ENCODE peak calls at places on chromosomes 6 and 20, in five cellular contexts. One of them, this sample, is unnamed.

GRCh38 chr20:59618131-59618530 is 13.8 kb downstream of the PHACTR3 start:
- DNase-seq in BJ: no peak
- DNase-seq in body of pancreas: no peak
- DNase-seq in lower lobe of right lung: no peak
- DNase-seq in OCI-LY7: no peak
- DNase-seq in this sample: no peak

GRCh38 chr6:159398633-159399032 is 229.4 kb downstream of the FNDC1 start:
- DNase-seq in OCI-LY7: peak; percentile 13
- DNase-seq in body of pancreas: no peak
- DNase-seq in BJ: no peak
- DNase-seq in lower lobe of right lung: no peak
- DNase-seq in this sample: no peak

GRCh38 chr20:8213270-8213669 is 81.2 kb downstream of the PLCB1 start:
- DNase-seq in OCI-LY7: no peak
- DNase-seq in BJ: no peak
- DNase-seq in lower lobe of right lung: no peak
- DNase-seq in body of pancreas: no peak
- DNase-seq in this sample: no peak

GRCh38 chr6:124002377-124003081 is 198.9 kb downstream of the NKAIN2 start:
- DNase-seq in OCI-LY7: no peak
- DNase-seq in body of pancreas: no peak
- DNase-seq in lower lobe of right lung: no peak
- DNase-seq in BJ: no peak
- DNase-seq in this sample: no peak

GRCh38 chr6:50249493-50249892 is 199.8 kb upstream of the DEFB112 start:
- DNase-seq in BJ: no peak
- DNase-seq in body of pancreas: no peak
- DNase-seq in OCI-LY7: no peak
- DNase-seq in lower lobe of right lung: no peak
- DNase-seq in this sample: no peak

GRCh38 chr6:77092971-77093370 is 370.3 kb downstream of the HTR1B start:
- DNase-seq in BJ: peak; percentile 88
- DNase-seq in lower lobe of right lung: no peak
- DNase-seq in body of pancreas: no peak
- DNase-seq in OCI-LY7: no peak
- DNase-seq in this sample: peak; percentile 21

GRCh38 chr6:116929825-116930224 is 52.8 kb downstream of the RFX6 start:
- DNase-seq in OCI-LY7: no peak
- DNase-seq in lower lobe of right lung: no peak
- DNase-seq in body of pancreas: no peak
- DNase-seq in BJ: no peak
- DNase-seq in this sample: no peak

GRCh38 chr6:129750390-129750789 is 40.4 kb upstream of the ARHGAP18 start:
- DNase-seq in OCI-LY7: no peak
- DNase-seq in body of pancreas: no peak
- DNase-seq in lower lobe of right lung: no peak
- DNase-seq in BJ: no peak
- DNase-seq in this sample: no peak

GRCh38 chr6:31657406-31658157 is 1.9 kb downstream of the APOM start:
- DNase-seq in OCI-LY7: no peak
- DNase-seq in body of pancreas: no peak
- DNase-seq in BJ: no peak
- DNase-seq in lower lobe of right lung: no peak
- DNase-seq in this sample: no peak

GRCh38 chr6:83389606-83390005 is 41.2 kb downstream of the ME1 start:
- DNase-seq in lower lobe of right lung: no peak
- DNase-seq in BJ: no peak
- DNase-seq in body of pancreas: no peak
- DNase-seq in OCI-LY7: no peak
- DNase-seq in this sample: no peak

GRCh38 chr20:47319517-47320252 is 36.8 kb downstream of the ZMYND8 start:
- DNase-seq in body of pancreas: peak; percentile 76
- DNase-seq in OCI-LY7: no peak
- DNase-seq in lower lobe of right lung: peak; percentile 81
- DNase-seq in BJ: no peak
- DNase-seq in this sample: peak; percentile 78

GRCh38 chr6:73308712-73309533 is 45.2 kb downstream of the DPPA5 start:
- DNase-seq in lower lobe of right lung: no peak
- DNase-seq in OCI-LY7: peak; percentile 61
- DNase-seq in body of pancreas: no peak
- DNase-seq in BJ: no peak
- DNase-seq in this sample: no peak

GRCh38 chr6:8082954-8083858 is 19.0 kb upstream of the BLOC1S5 start:
- DNase-seq in OCI-LY7: no peak
- DNase-seq in BJ: peak; percentile 83
- DNase-seq in lower lobe of right lung: no peak
- DNase-seq in body of pancreas: peak; percentile 35
- DNase-seq in this sample: peak; percentile 76

GRCh38 chr20:62314711-62315302 is 12.0 kb downstream of the ADRM1 start:
- DNase-seq in BJ: no peak
- DNase-seq in lower lobe of right lung: no peak
- DNase-seq in body of pancreas: no peak
- DNase-seq in OCI-LY7: no peak
- DNase-seq in this sample: no peak

GRCh38 chr20:20553534-20553933 is 158.9 kb downstream of the RALGAPA2 start:
- DNase-seq in lower lobe of right lung: no peak
- DNase-seq in body of pancreas: no peak
- DNase-seq in BJ: no peak
- DNase-seq in OCI-LY7: no peak
- DNase-seq in this sample: no peak

GRCh38 chr6:118283759-118284158 is 264.3 kb upstream of the PLN start:
- DNase-seq in body of pancreas: peak; percentile 54
- DNase-seq in lower lobe of right lung: no peak
- DNase-seq in OCI-LY7: peak; percentile 52
- DNase-seq in BJ: peak; percentile 6
- DNase-seq in this sample: no peak

GRCh38 chr6:154445417-154445816 is 65.1 kb downstream of the CNKSR3 start:
- DNase-seq in OCI-LY7: no peak
- DNase-seq in BJ: no peak
- DNase-seq in body of pancreas: no peak
- DNase-seq in lower lobe of right lung: no peak
- DNase-seq in this sample: no peak

GRCh38 chr6:91447530-91447929 is 860.7 kb upstream of the MAP3K7 start:
- DNase-seq in OCI-LY7: no peak
- DNase-seq in lower lobe of right lung: no peak
- DNase-seq in body of pancreas: no peak
- DNase-seq in BJ: no peak
- DNase-seq in this sample: no peak

GRCh38 chr20:62618622-62619529 is 23.4 kb upstream of the SLCO4A1 start:
- DNase-seq in body of pancreas: no peak
- DNase-seq in OCI-LY7: peak; percentile 56
- DNase-seq in BJ: no peak
- DNase-seq in lower lobe of right lung: no peak
- DNase-seq in this sample: no peak

GRCh38 chr20:63007722-63008488 is 1.1 kb upstream of the BHLHE23 start:
- DNase-seq in BJ: no peak
- DNase-seq in lower lobe of right lung: no peak
- DNase-seq in OCI-LY7: no peak
- DNase-seq in body of pancreas: no peak
- DNase-seq in this sample: no peak

GRCh38 chr6:16769131-16769985 is 8.1 kb upstream of the ATXN1 start:
- DNase-seq in lower lobe of right lung: no peak
- DNase-seq in body of pancreas: no peak
- DNase-seq in BJ: peak; percentile 66
- DNase-seq in OCI-LY7: no peak
- DNase-seq in this sample: no peak

GRCh38 chr20:33783256-33783655 is 27.9 kb upstream of the CHMP4B start:
- DNase-seq in body of pancreas: no peak
- DNase-seq in lower lobe of right lung: no peak
- DNase-seq in OCI-LY7: no peak
- DNase-seq in BJ: no peak
- DNase-seq in this sample: no peak

GRCh38 chr6:127518710-127519468 is at the start of gene MTCL3:
- DNase-seq in OCI-LY7: no peak
- DNase-seq in body of pancreas: no peak
- DNase-seq in lower lobe of right lung: no peak
- DNase-seq in BJ: no peak
- DNase-seq in this sample: peak; percentile 32

GRCh38 chr6:117496383-117496990 is 14.0 kb downstream of the DCBLD1 start:
- DNase-seq in body of pancreas: no peak
- DNase-seq in OCI-LY7: no peak
- DNase-seq in BJ: peak; percentile 37
- DNase-seq in lower lobe of right lung: no peak
- DNase-seq in this sample: peak; percentile 82

GRCh38 chr6:33426590-33427563 is 7.0 kb downstream of the SYNGAP1 start:
- DNase-seq in body of pancreas: no peak
- DNase-seq in lower lobe of right lung: no peak
- DNase-seq in OCI-LY7: peak; percentile 24
- DNase-seq in BJ: no peak
- DNase-seq in this sample: no peak

GRCh38 chr6:164266851-164267250 is 852.3 kb downstream of the QKI start:
- DNase-seq in OCI-LY7: no peak
- DNase-seq in lower lobe of right lung: no peak
- DNase-seq in body of pancreas: no peak
- DNase-seq in BJ: no peak
- DNase-seq in this sample: no peak

GRCh38 chr6:11535801-11536230 is 1.7 kb upstream of the TMEM170B start:
- DNase-seq in BJ: no peak
- DNase-seq in lower lobe of right lung: no peak
- DNase-seq in OCI-LY7: no peak
- DNase-seq in body of pancreas: peak; percentile 59
- DNase-seq in this sample: no peak

GRCh38 chr6:11538049-11538798 is 675 bp downstream of the TMEM170B start:
- DNase-seq in body of pancreas: peak; percentile 41
- DNase-seq in lower lobe of right lung: peak; percentile 64
- DNase-seq in OCI-LY7: peak; percentile 30
- DNase-seq in BJ: no peak
- DNase-seq in this sample: no peak

GRCh38 chr6:11537229-11538048 is at the start of gene TMEM170B:
- DNase-seq in BJ: peak; percentile 54
- DNase-seq in body of pancreas: peak; percentile 93
- DNase-seq in OCI-LY7: peak; percentile 94
- DNase-seq in lower lobe of right lung: peak; percentile 95
- DNase-seq in this sample: peak; percentile 41

GRCh38 chr6:11538799-11539468 is 1.4 kb downstream of the TMEM170B start:
- DNase-seq in body of pancreas: no peak
- DNase-seq in BJ: no peak
- DNase-seq in OCI-LY7: peak; percentile 11
- DNase-seq in lower lobe of right lung: no peak
- DNase-seq in this sample: no peak

DNA sequence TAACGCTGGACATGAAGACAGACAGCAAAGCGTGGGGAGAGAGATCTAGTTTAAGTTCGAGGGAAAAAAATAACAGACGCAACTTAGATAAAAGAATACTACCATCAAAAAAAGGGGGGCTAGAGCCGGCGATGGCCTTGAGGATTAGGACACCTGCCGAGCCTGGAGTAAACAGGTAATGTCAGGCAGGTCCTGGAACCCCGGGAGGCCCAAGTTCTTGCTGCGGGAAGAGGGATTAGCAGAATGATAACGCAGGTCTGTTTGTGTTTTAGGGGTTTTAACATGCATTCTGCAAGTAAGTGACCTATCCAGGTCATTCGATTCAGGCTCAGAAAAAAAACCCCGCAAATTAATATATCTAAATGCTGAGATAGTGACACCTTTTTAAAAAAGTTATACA is 754 bp upstream of the TMEM170B start:
- DNase-seq in BJ: no peak
- DNase-seq in lower lobe of right lung: peak; percentile 46
- DNase-seq in OCI-LY7: peak; percentile 13
- DNase-seq in body of pancreas: peak; percentile 24
- DNase-seq in this sample: no peak
- H3K4me3 ChIP-seq in BJ: peak overlapping the region; percentile 73
- H3K4me3 ChIP-seq in lower lobe of right lung: peak overlapping the region; percentile 88
- H3K4me3 ChIP-seq in OCI-LY7: peak overlapping the region; percentile 89
- H3K4me3 ChIP-seq in body of pancreas: peak overlapping the region; percentile 75
- H3K4me3 ChIP-seq in this sample: peak overlapping the region; percentile 62

GRCh38 chr6:135880066-135880972 is 28.8 kb downstream of the PDE7B start:
- DNase-seq in lower lobe of right lung: no peak
- DNase-seq in OCI-LY7: peak; percentile 6
- DNase-seq in body of pancreas: no peak
- DNase-seq in BJ: peak; percentile 15
- DNase-seq in this sample: peak; percentile 82
- H3K4me3 ChIP-seq in lower lobe of right lung: peak overlapping the region; percentile 25
- H3K4me3 ChIP-seq in OCI-LY7: no peak overlapping the region
- H3K4me3 ChIP-seq in body of pancreas: no peak overlapping the region
- H3K4me3 ChIP-seq in BJ: no peak overlapping the region
- H3K4me3 ChIP-seq in this sample: peak overlapping the region; percentile 18

DNA sequence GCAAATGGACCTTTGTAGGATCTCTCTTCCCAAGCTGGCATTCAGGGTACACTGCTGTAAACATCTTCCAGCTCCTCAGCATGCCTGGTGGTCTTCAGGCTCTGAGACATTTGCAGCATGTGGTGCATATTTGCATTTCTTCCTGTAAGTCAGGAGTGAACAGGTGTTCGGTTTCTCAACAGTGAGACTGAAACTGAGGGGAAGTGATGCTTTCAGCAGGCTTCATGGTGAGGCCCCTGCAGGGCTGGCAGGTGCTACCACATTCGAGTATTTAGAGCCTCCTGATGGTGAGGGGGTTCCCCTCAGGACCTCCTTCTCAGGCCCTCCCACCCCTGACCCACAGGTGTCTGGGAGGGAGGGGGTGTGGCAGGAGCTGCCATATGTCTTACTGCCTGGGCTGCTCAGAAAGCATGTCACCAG is 15.1 kb downstream of the MYBL2 start:
- DNase-seq in OCI-LY7: peak; percentile 99
- DNase-seq in lower lobe of right lung: no peak
- DNase-seq in body of pancreas: peak; percentile 21
- DNase-seq in BJ: no peak
- DNase-seq in this sample: no peak
- H3K4me3 ChIP-seq in OCI-LY7: peak overlapping the region; percentile 59
- H3K4me3 ChIP-seq in lower lobe of right lung: no peak overlapping the region
- H3K4me3 ChIP-seq in body of pancreas: no peak overlapping the region
- H3K4me3 ChIP-seq in BJ: no peak overlapping the region
- H3K4me3 ChIP-seq in this sample: no peak overlapping the region

GRCh38 chr20:12700701-12701100 is 308.1 kb upstream of the SPTLC3 start:
- DNase-seq in body of pancreas: peak; percentile 80
- DNase-seq in BJ: no peak
- DNase-seq in lower lobe of right lung: no peak
- DNase-seq in OCI-LY7: no peak
- DNase-seq in this sample: no peak

GRCh38 chr20:12698817-12699216 is 310.0 kb upstream of the SPTLC3 start:
- DNase-seq in BJ: no peak
- DNase-seq in lower lobe of right lung: no peak
- DNase-seq in OCI-LY7: no peak
- DNase-seq in body of pancreas: no peak
- DNase-seq in this sample: no peak

GRCh38 chr20:12702312-12702711 is 306.5 kb upstream of the SPTLC3 start:
- DNase-seq in body of pancreas: no peak
- DNase-seq in OCI-LY7: no peak
- DNase-seq in BJ: no peak
- DNase-seq in lower lobe of right lung: no peak
- DNase-seq in this sample: no peak

GRCh38 chr20:12695937-12696336 is 312.8 kb upstream of the SPTLC3 start:
- DNase-seq in BJ: no peak
- DNase-seq in OCI-LY7: no peak
- DNase-seq in lower lobe of right lung: no peak
- DNase-seq in body of pancreas: no peak
- DNase-seq in this sample: no peak

GRCh38 chr20:12699374-12700228 is 309.2 kb upstream of the SPTLC3 start:
- DNase-seq in body of pancreas: peak; percentile 18
- DNase-seq in BJ: no peak
- DNase-seq in lower lobe of right lung: no peak
- DNase-seq in OCI-LY7: no peak
- DNase-seq in this sample: no peak
- H3K4me3 ChIP-seq in body of pancreas: no peak overlapping the region
- H3K4me3 ChIP-seq in BJ: no peak overlapping the region
- H3K4me3 ChIP-seq in lower lobe of right lung: no peak overlapping the region
- H3K4me3 ChIP-seq in OCI-LY7: no peak overlapping the region
- H3K4me3 ChIP-seq in this sample: no peak overlapping the region

GRCh38 chr20:50645253-50646068 is 45.9 kb downstream of the RIPOR3 start:
- DNase-seq in body of pancreas: peak; percentile 57
- DNase-seq in lower lobe of right lung: peak; percentile 59
- DNase-seq in OCI-LY7: no peak
- DNase-seq in BJ: peak; percentile 96
- DNase-seq in this sample: peak; percentile 94
- H3K4me3 ChIP-seq in body of pancreas: no peak overlapping the region
- H3K4me3 ChIP-seq in lower lobe of right lung: no peak overlapping the region
- H3K4me3 ChIP-seq in OCI-LY7: no peak overlapping the region
- H3K4me3 ChIP-seq in BJ: no peak overlapping the region
- H3K4me3 ChIP-seq in this sample: no peak overlapping the region